ENCODE peak calls at places on chromosome 22, in seven cellular contexts. I is tibial nerve; W is lower lobe of right lung; B is sigmoid colon; Z is CD4-positive, CD25-positive, alpha-beta regulatory T cell; Y is transverse colon; C is CD8-positive, alpha-beta memory T cell. R is an unnamed sample.

GRCh38 chr22:38467904-38468760 is at the start of gene KDELR3:
- DNase-seq in C (no peak), W (peak; percentile 77), Y (peak; percentile 80), I (peak; percentile 26), Z (no peak), B (peak; percentile 80), R (peak; percentile 71)

GRCh38 chr22:45112136-45112879 is 51.4 kb upstream of the NUP50 start:
- DNase-seq in W (no peak), I (no peak), B (no peak), C (no peak), Y (no peak), Z (no peak), R (no peak)

GRCh38 chr22:50695421-50696250 is 23.0 kb downstream of the SHANK3 start:
- DNase-seq in I (no peak), B (peak; percentile 52), W (peak; percentile 30), Y (no peak), C (peak; percentile 17), Z (no peak), R (no peak)

GRCh38 chr22:43921361-43921760 is 2.2 kb upstream of the PNPLA3 start:
- DNase-seq in I (no peak), W (no peak), Z (no peak), Y (no peak), B (no peak), C (no peak), R (peak; percentile 94)

GRCh38 chr22:17716529-17716928 is 57.7 kb downstream of the BID start:
- DNase-seq in Z (no peak), W (no peak), C (no peak), Y (no peak), B (no peak), I (no peak), R (no peak)

GRCh38 chr22:37519268-37520195 is at the start of gene CARD10:
- DNase-seq in C (no peak), W (no peak), Y (peak; percentile 68), Z (no peak), I (no peak), B (no peak), R (no peak)

GRCh38 chr22:35564975-35565867 is 24.6 kb downstream of the RASD2 start:
- DNase-seq in I (no peak), B (no peak), W (no peak), C (no peak), Z (no peak), Y (no peak), R (no peak)

GRCh38 chr22:37328017-37328416 is 45.7 kb downstream of the CYTH4 start:
- DNase-seq in B (no peak), Y (no peak), C (no peak), W (no peak), Z (no peak), I (no peak), R (peak; percentile 97)

GRCh38 chr22:50112151-50113118 is 22.6 kb downstream of the MOV10L1 start:
- DNase-seq in Z (no peak), C (no peak), I (no peak), W (no peak), Y (no peak), B (no peak), R (no peak)

GRCh38 chr22:28952857-28953256 is 69.5 kb downstream of the ZNRF3 start:
- DNase-seq in W (peak; percentile 57), C (no peak), I (no peak), Y (no peak), Z (no peak), B (no peak), R (peak; percentile 12)

GRCh38 chr22:42933783-42934144 is 76.7 kb upstream of the ARFGAP3 start:
- DNase-seq in C (no peak), W (no peak), Z (no peak), B (no peak), Y (no peak), I (peak; percentile 42), R (no peak)

GRCh38 chr22:17638182-17638431 is 450 bp upstream of the BCL2L13 start:
- DNase-seq in Y (no peak), B (no peak), I (peak; percentile 47), Z (no peak), C (no peak), W (no peak), R (no peak)

GRCh38 chr22:44037519-44038370 is 13.6 kb downstream of the PARVB start:
- DNase-seq in Y (peak; percentile 18), B (peak; percentile 85), Z (no peak), C (no peak), W (no peak), I (peak; percentile 23), R (peak; percentile 79)

GRCh38 chr22:31646186-31647019 is 15.6 kb downstream of the PISD start:
- DNase-seq in C (no peak), Z (no peak), B (no peak), I (no peak), W (no peak), Y (no peak), R (peak; percentile 99)

GRCh38 chr22:45493286-45493771 is 9.4 kb upstream of the FBLN1 start:
- DNase-seq in Z (no peak), C (no peak), B (peak; percentile 83), Y (no peak), W (peak; percentile 15), I (no peak), R (no peak)

GRCh38 chr22:22248878-22249277 is 4.3 kb downstream of the VPREB1 start:
- DNase-seq in Y (no peak), Z (no peak), W (no peak), I (no peak), C (peak; percentile 47), B (no peak), R (no peak)

GRCh38 chr22:50702261-50702671 is 29.6 kb downstream of the SHANK3 start:
- DNase-seq in Z (no peak), I (no peak), B (peak; percentile 29), Y (no peak), C (peak; percentile 29), W (peak; percentile 30), R (no peak)

GRCh38 chr22:23205330-23205729 is 25.0 kb downstream of the BCR start:
- DNase-seq in Y (no peak), I (no peak), B (no peak), C (no peak), Z (no peak), W (no peak), R (no peak)

GRCh38 chr22:22463855-22464540 is 44.5 kb downstream of the ZNF280B start:
- DNase-seq in W (no peak), Z (peak; percentile 40), C (peak; percentile 61), Y (peak; percentile 44), B (no peak), I (peak; percentile 82), R (no peak)

GRCh38 chr22:47267531-47268282 is 505.3 kb downstream of the TBC1D22A start:
- DNase-seq in W (no peak), Y (no peak), C (no peak), B (no peak), Z (no peak), I (no peak), R (no peak)
- H3K4me1 ChIP-seq in W (no peaks in the 10 kb centered on the region), Y (no peaks in the 10 kb centered on the region), C (no peaks in the 10 kb centered on the region), B (no peaks in the 10 kb centered on the region), Z (no peaks in the 10 kb centered on the region), I (no peaks in the 10 kb centered on the region), R (no peaks in the 10 kb centered on the region)

GRCh38 chr22:19113429-19113828 is 8.8 kb downstream of the DGCR2 start:
- DNase-seq in W (no peak), Z (no peak), B (no peak), I (no peak), Y (no peak), C (no peak), R (no peak)
- H3K4me1 ChIP-seq in W (peaks cover 67% of the 10 kb centered on the region), Z (peaks cover 84% of the 10 kb centered on the region), B (peaks cover 51% of the 10 kb centered on the region), I (peaks cover 34% of the 10 kb centered on the region), Y (peaks cover 40% of the 10 kb centered on the region), C (peaks cover 70% of the 10 kb centered on the region), R (peaks cover 16% of the 10 kb centered on the region)

GRCh38 chr22:25120093-25120561 is 79.5 kb upstream of the CRYBB3 start:
- DNase-seq in B (no peak), I (no peak), Y (peak; percentile 69), C (no peak), W (peak; percentile 49), Z (no peak), R (peak; percentile 64)

GRCh38 chr22:25123677-25124076 is 76.0 kb upstream of the CRYBB3 start:
- DNase-seq in B (no peak), C (no peak), Z (no peak), Y (no peak), I (no peak), W (no peak), R (no peak)

GRCh38 chr22:25122136-25122764 is 77.4 kb upstream of the CRYBB3 start:
- DNase-seq in B (no peak), Y (no peak), W (no peak), Z (no peak), C (no peak), I (no peak), R (no peak)

GRCh38 chr22:25120761-25121212 is 78.9 kb upstream of the CRYBB3 start:
- DNase-seq in W (peak; percentile 72), B (no peak), C (no peak), I (no peak), Z (no peak), Y (peak; percentile 46), R (no peak)

DNA sequence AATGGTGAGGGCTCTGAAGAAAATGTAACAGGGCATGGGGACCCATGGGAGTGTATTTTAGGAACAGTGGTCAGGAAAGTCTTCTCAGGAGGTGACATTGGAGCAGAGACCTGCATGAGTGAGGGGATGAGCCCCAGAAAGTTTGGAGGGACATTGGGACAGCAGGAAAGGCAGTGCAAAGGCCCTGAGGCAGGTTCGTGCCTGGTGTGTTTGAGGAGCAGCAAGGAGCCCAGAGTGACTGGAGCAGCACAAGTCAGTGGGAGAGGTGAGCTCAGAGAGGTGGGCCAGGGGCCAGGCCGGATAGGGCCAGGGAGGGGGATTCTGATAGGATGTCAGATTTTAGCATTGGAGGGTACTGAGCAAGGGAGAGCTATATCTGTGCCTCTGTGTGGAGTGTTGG is 80.0 kb upstream of the CRYBB3 start:
- DNase-seq in Z (no peak), I (no peak), W (no peak), C (no peak), B (no peak), Y (no peak), R (no peak)
- H3K4me1 ChIP-seq in Z (no peaks in the 10 kb centered on the region), I (peaks cover 6% of the 10 kb centered on the region), W (peaks cover 28% of the 10 kb centered on the region), C (no peaks in the 10 kb centered on the region), B (no peaks in the 10 kb centered on the region), Y (peaks cover 24% of the 10 kb centered on the region), R (peaks cover 26% of the 10 kb centered on the region)

GRCh38 chr22:41561788-41562187 is 978 bp downstream of the CSDC2 start:
- DNase-seq in C (no peak), W (no peak), I (no peak), Z (no peak), Y (no peak), B (no peak), R (no peak)

GRCh38 chr22:41564563-41564962 is 3.8 kb downstream of the CSDC2 start:
- DNase-seq in C (no peak), B (no peak), Y (no peak), Z (no peak), I (no peak), W (no peak), R (peak; percentile 65)

GRCh38 chr22:41561335-41561734 is 525 bp downstream of the CSDC2 start:
- DNase-seq in Y (no peak), B (peak; percentile 73), C (no peak), I (no peak), Z (no peak), W (no peak), R (no peak)

GRCh38 chr22:41563051-41563711 is 2.4 kb downstream of the CSDC2 start:
- DNase-seq in B (no peak), Y (no peak), C (no peak), Z (no peak), I (no peak), W (no peak), R (peak; percentile 72)

GRCh38 chr22:41562461-41562860 is 1.7 kb downstream of the CSDC2 start:
- DNase-seq in W (no peak), Z (no peak), B (no peak), Y (no peak), I (no peak), C (no peak), R (no peak)
- H3K4me1 ChIP-seq in W (peaks cover 5% of the 10 kb centered on the region), Z (no peaks in the 10 kb centered on the region), B (peaks cover 72% of the 10 kb centered on the region), Y (peaks cover 17% of the 10 kb centered on the region), I (peaks cover 13% of the 10 kb centered on the region), C (no peaks in the 10 kb centered on the region), R (peaks cover 38% of the 10 kb centered on the region)